ENCODE peak calls at places on chromosomes 16 and 17, in nine cellular contexts. One of them, this sample, is unnamed.

GRCh38 chr17:40092581-40092980 is 7.8 kb downstream of the NR1D1 start:
- DNase-seq in GM23338: no peak
- DNase-seq in upper lobe of left lung: no peak
- DNase-seq in stomach: no peak
- DNase-seq in GM12878: no peak
- DNase-seq in prostate gland: no peak
- DNase-seq in Panc1: no peak
- DNase-seq in HCT116: no peak
- DNase-seq in sigmoid colon: no peak
- DNase-seq in this sample: no peak

GRCh38 chr16:29736112-29736511 is 9.7 kb downstream of the C16orf54 start:
- DNase-seq in GM23338: no peak
- DNase-seq in upper lobe of left lung: no peak
- DNase-seq in stomach: no peak
- DNase-seq in GM12878: no peak
- DNase-seq in prostate gland: no peak
- DNase-seq in Panc1: no peak
- DNase-seq in HCT116: no peak
- DNase-seq in sigmoid colon: no peak
- DNase-seq in this sample: no peak

GRCh38 chr17:2883544-2884203 is 87.4 kb downstream of the RAP1GAP2 start:
- DNase-seq in GM23338: no peak
- DNase-seq in upper lobe of left lung: no peak
- DNase-seq in stomach: no peak
- DNase-seq in GM12878: no peak
- DNase-seq in prostate gland: no peak
- DNase-seq in Panc1: no peak
- DNase-seq in HCT116: no peak
- DNase-seq in sigmoid colon: no peak
- DNase-seq in this sample: no peak

GRCh38 chr16:71340406-71340805 is 18.1 kb upstream of the CALB2 start:
- DNase-seq in GM23338: no peak
- DNase-seq in upper lobe of left lung: no peak
- DNase-seq in stomach: no peak
- DNase-seq in GM12878: no peak
- DNase-seq in prostate gland: no peak
- DNase-seq in Panc1: no peak
- DNase-seq in HCT116: no peak
- DNase-seq in sigmoid colon: no peak
- DNase-seq in this sample: peak; percentile 75

GRCh38 chr17:9969301-9969935 is 64.3 kb upstream of the RCVRN start:
- DNase-seq in GM23338: no peak
- DNase-seq in upper lobe of left lung: no peak
- DNase-seq in stomach: no peak
- DNase-seq in GM12878: no peak
- DNase-seq in prostate gland: no peak
- DNase-seq in Panc1: no peak
- DNase-seq in HCT116: no peak
- DNase-seq in sigmoid colon: no peak
- DNase-seq in this sample: no peak

GRCh38 chr17:16417896-16418683 is 2.7 kb downstream of the TRPV2 start:
- DNase-seq in GM23338: no peak
- DNase-seq in upper lobe of left lung: no peak
- DNase-seq in stomach: no peak
- DNase-seq in GM12878: no peak
- DNase-seq in prostate gland: no peak
- DNase-seq in Panc1: no peak
- DNase-seq in HCT116: no peak
- DNase-seq in sigmoid colon: no peak
- DNase-seq in this sample: no peak

GRCh38 chr17:63398680-63399079 is 47.4 kb downstream of the CYB561 start:
- DNase-seq in GM23338: no peak
- DNase-seq in upper lobe of left lung: no peak
- DNase-seq in stomach: no peak
- DNase-seq in GM12878: no peak
- DNase-seq in prostate gland: no peak
- DNase-seq in Panc1: no peak
- DNase-seq in HCT116: no peak
- DNase-seq in sigmoid colon: no peak
- DNase-seq in this sample: no peak

GRCh38 chr16:84839956-84840355 is 20.2 kb downstream of the CRISPLD2 start:
- DNase-seq in GM23338: peak; percentile 66
- DNase-seq in upper lobe of left lung: no peak
- DNase-seq in stomach: no peak
- DNase-seq in GM12878: no peak
- DNase-seq in prostate gland: no peak
- DNase-seq in Panc1: no peak
- DNase-seq in HCT116: peak; percentile 37
- DNase-seq in sigmoid colon: no peak
- DNase-seq in this sample: no peak

GRCh38 chr17:39661044-39661406 is 4.1 kb upstream of the TCAP start:
- DNase-seq in GM23338: no peak
- DNase-seq in upper lobe of left lung: peak; percentile 55
- DNase-seq in stomach: no peak
- DNase-seq in GM12878: no peak
- DNase-seq in prostate gland: no peak
- DNase-seq in Panc1: no peak
- DNase-seq in HCT116: no peak
- DNase-seq in sigmoid colon: no peak
- DNase-seq in this sample: no peak

GRCh38 chr16:11612110-11612981 is 25.6 kb upstream of the LITAF start:
- DNase-seq in GM23338: peak; percentile 51
- DNase-seq in upper lobe of left lung: peak; percentile 95
- DNase-seq in stomach: peak; percentile 90
- DNase-seq in GM12878: no peak
- DNase-seq in prostate gland: no peak
- DNase-seq in Panc1: no peak
- DNase-seq in HCT116: peak; percentile 61
- DNase-seq in sigmoid colon: no peak
- DNase-seq in this sample: no peak

GRCh38 chr17:67343237-67343636 is 23.1 kb downstream of the PSMD12 start:
- DNase-seq in GM23338: no peak
- DNase-seq in upper lobe of left lung: no peak
- DNase-seq in stomach: no peak
- DNase-seq in GM12878: no peak
- DNase-seq in prostate gland: no peak
- DNase-seq in Panc1: no peak
- DNase-seq in HCT116: no peak
- DNase-seq in sigmoid colon: no peak
- DNase-seq in this sample: no peak

GRCh38 chr16:50530277-50531236 is 17.6 kb upstream of the NKD1 start:
- DNase-seq in GM23338: no peak
- DNase-seq in upper lobe of left lung: peak; percentile 68
- DNase-seq in stomach: peak; percentile 72
- DNase-seq in GM12878: no peak
- DNase-seq in prostate gland: peak; percentile 79
- DNase-seq in Panc1: no peak
- DNase-seq in HCT116: no peak
- DNase-seq in sigmoid colon: no peak
- DNase-seq in this sample: peak; percentile 86

GRCh38 chr17:4940625-4941021 is 555 bp downstream of the RNF167 start:
- DNase-seq in GM23338: peak; percentile 39
- DNase-seq in upper lobe of left lung: no peak
- DNase-seq in stomach: no peak
- DNase-seq in GM12878: no peak
- DNase-seq in prostate gland: no peak
- DNase-seq in Panc1: no peak
- DNase-seq in HCT116: no peak
- DNase-seq in sigmoid colon: no peak
- DNase-seq in this sample: no peak

GRCh38 chr16:20894388-20894787 is 5.8 kb downstream of the DCUN1D3 start:
- DNase-seq in GM23338: no peak
- DNase-seq in upper lobe of left lung: no peak
- DNase-seq in stomach: no peak
- DNase-seq in GM12878: no peak
- DNase-seq in prostate gland: no peak
- DNase-seq in Panc1: no peak
- DNase-seq in HCT116: no peak
- DNase-seq in sigmoid colon: no peak
- DNase-seq in this sample: no peak

GRCh38 chr17:2029911-2030778 is at the start of gene DPH1:
- DNase-seq in GM23338: peak; percentile 97
- DNase-seq in upper lobe of left lung: peak; percentile 89
- DNase-seq in stomach: peak; percentile 88
- DNase-seq in GM12878: peak; percentile 61
- DNase-seq in prostate gland: peak; percentile 86
- DNase-seq in Panc1: no peak
- DNase-seq in HCT116: peak; percentile 85
- DNase-seq in sigmoid colon: peak; percentile 92
- DNase-seq in this sample: peak; percentile 95

GRCh38 chr16:57945740-57946138 is 25.2 kb downstream of the CNGB1 start:
- DNase-seq in GM23338: peak; percentile 49
- DNase-seq in upper lobe of left lung: no peak
- DNase-seq in stomach: no peak
- DNase-seq in GM12878: no peak
- DNase-seq in prostate gland: no peak
- DNase-seq in Panc1: no peak
- DNase-seq in HCT116: no peak
- DNase-seq in sigmoid colon: no peak
- DNase-seq in this sample: no peak

GRCh38 chr17:75822800-75823166 is 21.4 kb downstream of the UNC13D start:
- DNase-seq in GM23338: no peak
- DNase-seq in upper lobe of left lung: no peak
- DNase-seq in stomach: no peak
- DNase-seq in GM12878: no peak
- DNase-seq in prostate gland: no peak
- DNase-seq in Panc1: no peak
- DNase-seq in HCT116: no peak
- DNase-seq in sigmoid colon: no peak
- DNase-seq in this sample: no peak
- H3K27ac ChIP-seq in GM23338: no peak overlapping the region
- H3K27ac ChIP-seq in upper lobe of left lung: no peak overlapping the region
- H3K27ac ChIP-seq in stomach: peak overlapping the region; percentile 52
- H3K27ac ChIP-seq in GM12878: no peak overlapping the region
- H3K27ac ChIP-seq in prostate gland: no peak overlapping the region
- H3K27ac ChIP-seq in Panc1: no peak overlapping the region
- H3K27ac ChIP-seq in HCT116: no peak overlapping the region
- H3K27ac ChIP-seq in sigmoid colon: no peak overlapping the region
- H3K27ac ChIP-seq in this sample: no peak overlapping the region

GRCh38 chr16:1257561-1258217 is 1.8 kb downstream of the TPSD1 start:
- DNase-seq in GM23338: no peak
- DNase-seq in upper lobe of left lung: no peak
- DNase-seq in stomach: no peak
- DNase-seq in GM12878: no peak
- DNase-seq in prostate gland: no peak
- DNase-seq in Panc1: no peak
- DNase-seq in HCT116: no peak
- DNase-seq in sigmoid colon: no peak
- DNase-seq in this sample: no peak
- H3K27me3 ChIP-seq in GM23338: no peaks in the 10 kb centered on the region
- H3K27me3 ChIP-seq in upper lobe of left lung: no peaks in the 10 kb centered on the region
- H3K27me3 ChIP-seq in stomach: peaks cover 7% of the 10 kb centered on the region
- H3K27me3 ChIP-seq in GM12878: no peaks in the 10 kb centered on the region
- H3K27me3 ChIP-seq in prostate gland: peaks cover 21% of the 10 kb centered on the region
- H3K27me3 ChIP-seq in Panc1: no peaks in the 10 kb centered on the region
- H3K27me3 ChIP-seq in HCT116: peaks cover 4% of the 10 kb centered on the region
- H3K27me3 ChIP-seq in sigmoid colon: peaks cover 48% of the 10 kb centered on the region
- H3K27me3 ChIP-seq in this sample: peaks cover 80% of the 10 kb centered on the region

DNA sequence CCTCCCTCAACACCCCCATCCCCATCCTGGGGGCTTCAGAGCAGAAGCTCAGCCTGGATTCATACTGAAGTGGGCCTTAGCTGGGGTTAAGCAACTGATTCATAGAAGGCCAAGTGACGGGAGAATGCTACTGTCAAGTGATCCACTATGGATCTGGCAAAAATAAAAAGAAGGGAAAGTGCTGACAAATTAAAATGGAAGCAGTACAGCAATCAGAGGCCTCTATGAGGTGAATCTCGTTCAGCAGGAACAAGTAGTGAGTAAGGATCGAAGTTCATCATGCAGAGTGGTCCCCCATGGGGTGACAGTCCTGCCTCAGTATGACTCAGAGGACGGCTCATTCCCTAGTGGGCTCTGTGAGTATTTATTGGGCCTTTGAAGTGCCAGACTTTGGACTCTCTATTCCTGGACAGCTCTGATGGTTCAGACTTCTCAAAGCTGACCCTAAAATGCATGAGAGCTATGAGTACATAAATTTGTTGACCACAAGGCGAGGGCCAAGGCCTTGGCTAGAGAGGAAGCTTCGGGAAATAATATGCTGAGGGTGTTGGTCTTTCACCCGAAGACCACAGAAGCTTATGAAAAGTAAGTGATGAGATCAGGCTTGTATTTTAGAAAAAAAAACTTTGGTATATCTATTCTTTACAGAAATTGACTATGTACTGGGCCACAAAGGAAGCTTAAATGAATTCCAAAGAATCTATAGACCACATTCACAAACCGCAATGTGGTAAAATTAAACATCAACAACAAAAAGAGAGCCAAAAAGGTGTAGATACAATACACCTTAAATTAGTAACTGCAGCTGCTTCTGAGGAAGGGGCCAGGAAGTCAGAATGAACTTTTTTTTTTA is 5.3 kb upstream of the NSMCE1 start:
- DNase-seq in GM23338: no peak
- DNase-seq in upper lobe of left lung: no peak
- DNase-seq in stomach: no peak
- DNase-seq in GM12878: no peak
- DNase-seq in prostate gland: no peak
- DNase-seq in Panc1: no peak
- DNase-seq in HCT116: peak; percentile 97
- DNase-seq in sigmoid colon: no peak
- DNase-seq in this sample: peak; percentile 64
- TF ChIP-seq POLR2AphosphoS5 in GM23338: no peak
- TF ChIP-seq POLR2AphosphoS5 in upper lobe of left lung: no peak
- TF ChIP-seq POLR2AphosphoS5 in stomach: no peak
- TF ChIP-seq POLR2AphosphoS5 in GM12878: no peak
- TF ChIP-seq POLR2AphosphoS5 in prostate gland: no peak
- TF ChIP-seq POLR2AphosphoS5 in Panc1: no peak
- TF ChIP-seq POLR2AphosphoS5 in HCT116: peak; percentile 64
- TF ChIP-seq POLR2AphosphoS5 in sigmoid colon: no peak
- TF ChIP-seq POLR2AphosphoS5 in this sample: no peak

GRCh38 chr17:7468814-7469438 is 10.5 kb downstream of the ZBTB4 start:
- DNase-seq in GM23338: no peak
- DNase-seq in upper lobe of left lung: no peak
- DNase-seq in stomach: no peak
- DNase-seq in GM12878: no peak
- DNase-seq in prostate gland: no peak
- DNase-seq in Panc1: no peak
- DNase-seq in HCT116: no peak
- DNase-seq in sigmoid colon: no peak
- DNase-seq in this sample: no peak

GRCh38 chr17:7466644-7467341 is 12.6 kb downstream of the ZBTB4 start:
- DNase-seq in GM23338: no peak
- DNase-seq in upper lobe of left lung: peak; percentile 58
- DNase-seq in stomach: peak; percentile 60
- DNase-seq in GM12878: no peak
- DNase-seq in prostate gland: no peak
- DNase-seq in Panc1: no peak
- DNase-seq in HCT116: no peak
- DNase-seq in sigmoid colon: peak; percentile 88
- DNase-seq in this sample: no peak

GRCh38 chr17:7466318-7466643 is 13.2 kb downstream of the ZBTB4 start:
- DNase-seq in GM23338: no peak
- DNase-seq in upper lobe of left lung: no peak
- DNase-seq in stomach: no peak
- DNase-seq in GM12878: no peak
- DNase-seq in prostate gland: no peak
- DNase-seq in Panc1: no peak
- DNase-seq in HCT116: no peak
- DNase-seq in sigmoid colon: no peak
- DNase-seq in this sample: no peak

GRCh38 chr17:7468290-7468689 is 11.1 kb downstream of the ZBTB4 start:
- DNase-seq in GM23338: no peak
- DNase-seq in upper lobe of left lung: no peak
- DNase-seq in stomach: no peak
- DNase-seq in GM12878: no peak
- DNase-seq in prostate gland: no peak
- DNase-seq in Panc1: no peak
- DNase-seq in HCT116: no peak
- DNase-seq in sigmoid colon: no peak
- DNase-seq in this sample: no peak

GRCh38 chr17:7467498-7467897 is 11.9 kb downstream of the ZBTB4 start:
- DNase-seq in GM23338: no peak
- DNase-seq in upper lobe of left lung: no peak
- DNase-seq in stomach: no peak
- DNase-seq in GM12878: no peak
- DNase-seq in prostate gland: no peak
- DNase-seq in Panc1: no peak
- DNase-seq in HCT116: no peak
- DNase-seq in sigmoid colon: no peak
- DNase-seq in this sample: no peak
- H3K27ac ChIP-seq in GM23338: no peak overlapping the region
- H3K27ac ChIP-seq in upper lobe of left lung: peak overlapping the region; percentile 74
- H3K27ac ChIP-seq in stomach: peak overlapping the region; percentile 70
- H3K27ac ChIP-seq in GM12878: peak overlapping the region; percentile 44
- H3K27ac ChIP-seq in prostate gland: peak overlapping the region; percentile 15
- H3K27ac ChIP-seq in Panc1: no peak overlapping the region
- H3K27ac ChIP-seq in HCT116: no peak overlapping the region
- H3K27ac ChIP-seq in sigmoid colon: peak overlapping the region; percentile 54
- H3K27ac ChIP-seq in this sample: peak overlapping the region; percentile 62

This sample was measured in esophagus muscularis mucosa.